ENCODE peak calls at places on chromosomes 4 and X, in seven cellular contexts. P is GM12892; E is epithelial cell of esophagus; G is RKO; M is activated T-helper 1 cell treated with Interleukin-2 at 50 U/mL for 16 hours; Y is NCI-H510A; I is naive thymus-derived CD8-positive, alpha-beta T cell. J is an unnamed sample.

GRCh38 chr4:100938698-100939097 is 408.6 kb downstream of the PPP3CA start:
- DNase-seq in P (no peak), E (no peak), G (no peak), M (no peak), Y (no peak), I (no peak), J (no peak)

GRCh38 chr4:110381784-110382183 is 94.2 kb upstream of the ENPEP start:
- DNase-seq in P (no peak), E (no peak), G (no peak), M (no peak), Y (no peak), I (no peak), J (no peak)

GRCh38 chr4:168408620-168409019 is 71.7 kb downstream of the DDX60L start:
- DNase-seq in P (no peak), E (peak; percentile 93), G (peak; percentile 72), M (no peak), Y (peak; percentile 51), I (no peak), J (no peak)

GRCh38 chrX:15366507-15367352 is 17.5 kb downstream of the VEGFD start:
- DNase-seq in P (no peak), E (no peak), G (no peak), M (no peak), Y (no peak), I (no peak), J (no peak)

GRCh38 chrX:153633607-153634180 is 13.3 kb upstream of the DUSP9 start:
- DNase-seq in P (no peak), E (no peak), G (no peak), M (no peak), Y (no peak), I (no peak), J (no peak)

GRCh38 chr4:4425696-4426095 is 38.8 kb downstream of the NSG1 start:
- DNase-seq in P (no peak), E (no peak), G (no peak), M (no peak), Y (no peak), I (no peak), J (no peak)

GRCh38 chr4:158873795-158874359 is 105.1 kb downstream of the FNIP2 start:
- DNase-seq in P (no peak), E (peak; percentile 91), G (peak; percentile 48), M (no peak), Y (no peak), I (no peak), J (no peak)

GRCh38 chr4:15436515-15436914 is 8.7 kb downstream of the C1QTNF7 start:
- DNase-seq in P (no peak), E (no peak), G (no peak), M (no peak), Y (no peak), I (no peak), J (no peak)

GRCh38 chr4:106186201-106186600 is 129.8 kb downstream of the TBCK start:
- DNase-seq in P (no peak), E (no peak), G (no peak), M (no peak), Y (no peak), I (no peak), J (no peak)

GRCh38 chr4:118849867-118850812 is 14.2 kb upstream of the SEC24D start:
- DNase-seq in P (no peak), E (peak; percentile 33), G (peak; percentile 24), M (peak; percentile 18), Y (no peak), I (no peak), J (peak; percentile 75)

GRCh38 chr4:72186714-72187113 is 154.9 kb downstream of the NPFFR2 start:
- DNase-seq in P (no peak), E (no peak), G (no peak), M (no peak), Y (no peak), I (no peak), J (no peak)

J was measured in Karpas-422.